ENCODE peak calls at places on chromosomes 4 and X, in eight cellular contexts. C, Q, H, X, V, A, F and I are unnamed samples. For H3K4me1, the result is how much of the 10 kb centered on the place peaks cover.

GRCh38 chrX:27966955-27967354 is 14.3 kb downstream of the DCAF8L1 start:
- DNase-seq in C (no peak), Q (no peak), H (no peak), X (no peak), V (no peak), A (no peak), F (no peak), I (no peak)

GRCh38 chr4:158771776-158772175 is 3.0 kb downstream of the FNIP2 start:
- DNase-seq in C (no peak), Q (no peak), H (no peak), X (no peak), V (no peak), A (no peak), F (no peak), I (no peak)

GRCh38 chr4:39020130-39020529 is 12.1 kb downstream of the TMEM156 start:
- DNase-seq in C (no peak), Q (no peak), H (no peak), X (no peak), V (no peak), A (no peak), F (no peak), I (no peak)

GRCh38 chr4:88599298-88599697 is 7.0 kb downstream of the HERC3 start:
- DNase-seq in C (no peak), Q (no peak), H (peak), X (no peak), V (no peak), A (no peak), F (no peak), I (no peak)

GRCh38 chrX:28586291-28586690 is 955 bp upstream of the IL1RAPL1 start:
- DNase-seq in C (peak), Q (no peak), H (no peak), X (no peak), V (peak), A (no peak), F (peak), I (peak)

GRCh38 chr4:176575141-176575731 is 217.5 kb downstream of the VEGFC start:
- DNase-seq in C (no peak), Q (no peak), H (peak), X (no peak), V (no peak), A (no peak), F (no peak), I (no peak)

GRCh38 chrX:44062842-44063241 is 89.7 kb upstream of the NDP start:
- DNase-seq in C (no peak), Q (no peak), H (peak), X (no peak), V (no peak), A (no peak), F (no peak), I (no peak)

GRCh38 chrX:150848914-150849365 is 49.5 kb downstream of the CD99L2 start:
- DNase-seq in C (no peak), Q (peak), H (no peak), X (no peak), V (no peak), A (no peak), F (no peak), I (no peak)

GRCh38 chrX:110384490-110384889 is 25.8 kb downstream of the RTL9 start:
- DNase-seq in C (no peak), Q (no peak), H (peak), X (no peak), V (no peak), A (peak), F (peak), I (no peak)

GRCh38 chr4:140715121-140715520 is 41.1 kb downstream of the TBC1D9 start:
- DNase-seq in C (no peak), Q (no peak), H (no peak), X (no peak), V (no peak), A (no peak), F (peak), I (no peak)

GRCh38 chr4:39348371-39349265 is 17.5 kb downstream of the RFC1 start:
- DNase-seq in C (no peak), Q (no peak), H (peak), X (no peak), V (no peak), A (no peak), F (no peak), I (no peak)

GRCh38 chrX:120517936-120518335 is 42.8 kb downstream of the CUL4B start:
- DNase-seq in C (no peak), Q (no peak), H (peak), X (no peak), V (no peak), A (no peak), F (no peak), I (no peak)

GRCh38 chr4:88138561-88138960 is 19.9 kb downstream of the ABCG2 start:
- DNase-seq in C (no peak), Q (no peak), H (peak), X (no peak), V (no peak), A (no peak), F (no peak), I (no peak)

GRCh38 chr4:5710065-5710961 is 688 bp upstream of the EVC start:
- DNase-seq in C (no peak), Q (no peak), H (peak), X (no peak), V (no peak), A (no peak), F (peak), I (no peak)

GRCh38 chr4:105631818-105632400 is 76.6 kb downstream of the INTS12 start:
- DNase-seq in C (no peak), Q (no peak), H (peak), X (no peak), V (no peak), A (no peak), F (no peak), I (no peak)

GRCh38 chrX:120536056-120536455 is 24.7 kb downstream of the CUL4B start:
- DNase-seq in C (no peak), Q (no peak), H (no peak), X (no peak), V (no peak), A (no peak), F (no peak), I (no peak)

GRCh38 chrX:7264399-7264798 is 116.4 kb upstream of the PUDP start:
- DNase-seq in C (no peak), Q (no peak), H (no peak), X (no peak), V (no peak), A (no peak), F (no peak), I (no peak)

GRCh38 chr4:6716958-6717655 is 1.1 kb downstream of the BLOC1S4 start:
- DNase-seq in C (no peak), Q (no peak), H (peak), X (no peak), V (no peak), A (no peak), F (no peak), I (no peak)

GRCh38 chr4:164700471-164700870 is 53.5 kb upstream of the SMIM31 start:
- DNase-seq in C (peak), Q (peak), H (no peak), X (no peak), V (no peak), A (no peak), F (peak), I (no peak)

GRCh38 chrX:127908369-127908768 is 143.8 kb downstream of the ACTRT1 start:
- DNase-seq in C (no peak), Q (no peak), H (no peak), X (no peak), V (no peak), A (no peak), F (no peak), I (no peak)

GRCh38 chrX:7972586-7972985 is 45.4 kb upstream of the PNPLA4 start:
- DNase-seq in C (no peak), Q (no peak), H (no peak), X (no peak), V (no peak), A (peak), F (no peak), I (no peak)

GRCh38 chrX:69109706-69110635 is 55.3 kb downstream of the PJA1 start:
- DNase-seq in C (peak), Q (no peak), H (peak), X (peak), V (no peak), A (no peak), F (peak), I (no peak)

GRCh38 chr4:74536557-74536956 is 91.6 kb downstream of the AREG start:
- DNase-seq in C (no peak), Q (no peak), H (peak), X (no peak), V (no peak), A (no peak), F (no peak), I (no peak)

GRCh38 chr4:133372699-133373098 is 223.6 kb downstream of the PCDH10 start:
- DNase-seq in C (no peak), Q (no peak), H (no peak), X (no peak), V (no peak), A (no peak), F (no peak), I (no peak)

GRCh38 chr4:74055498-74055897 is 17.0 kb upstream of the CXCL3 start:
- DNase-seq in C (no peak), Q (no peak), H (no peak), X (no peak), V (no peak), A (no peak), F (no peak), I (no peak)

GRCh38 chrX:22171287-22172060 is 101.2 kb upstream of the CBLL2 start:
- DNase-seq in C (peak), Q (no peak), H (no peak), X (no peak), V (no peak), A (no peak), F (peak), I (no peak)

GRCh38 chr4:155742310-155743015 is 16.4 kb upstream of the GUCY1B1 start:
- DNase-seq in C (no peak), Q (no peak), H (no peak), X (no peak), V (no peak), A (no peak), F (peak), I (no peak)

GRCh38 chr4:21882050-21882839 is 66.3 kb downstream of the KCNIP4 start:
- DNase-seq in C (no peak), Q (no peak), H (peak), X (no peak), V (no peak), A (no peak), F (no peak), I (no peak)

GRCh38 chr4:25965629-25966028 is 51.6 kb downstream of the SMIM20 start:
- DNase-seq in C (peak), Q (no peak), H (no peak), X (no peak), V (no peak), A (no peak), F (no peak), I (no peak)

GRCh38 chr4:142130636-142131035 is 494.3 kb downstream of the IL15 start:
- DNase-seq in C (no peak), Q (no peak), H (no peak), X (no peak), V (no peak), A (no peak), F (no peak), I (no peak)

GRCh38 chr4:41465135-41465761 is 72.7 kb upstream of the LIMCH1 start:
- DNase-seq in C (no peak), Q (no peak), H (peak), X (no peak), V (no peak), A (no peak), F (no peak), I (no peak)

GRCh38 chrX:134484039-134484438 is 24.1 kb downstream of the HPRT1 start:
- DNase-seq in C (no peak), Q (no peak), H (peak), X (no peak), V (no peak), A (no peak), F (peak), I (no peak)

GRCh38 chrX:109684136-109684535 is 48.9 kb downstream of the ACSL4 start:
- DNase-seq in C (no peak), Q (no peak), H (peak), X (no peak), V (no peak), A (no peak), F (no peak), I (no peak)

GRCh38 chrX:45070116-45071007 is 130.3 kb downstream of the DIPK2B start:
- DNase-seq in C (no peak), Q (no peak), H (peak), X (no peak), V (no peak), A (no peak), F (peak), I (no peak)

GRCh38 chr4:36316544-36317082 is 35.2 kb downstream of the DTHD1 start:
- DNase-seq in C (no peak), Q (no peak), H (no peak), X (no peak), V (no peak), A (no peak), F (no peak), I (no peak)

GRCh38 chrX:65644621-65645287 is 22.7 kb upstream of the MSN start:
- DNase-seq in C (no peak), Q (peak), H (peak), X (peak), V (peak), A (peak), F (peak), I (peak)

GRCh38 chrX:112654871-112655270 is 24.9 kb downstream of the LHFPL1 start:
- DNase-seq in C (no peak), Q (no peak), H (peak), X (no peak), V (no peak), A (no peak), F (no peak), I (no peak)

GRCh38 chr4:121599049-121599448 is 97.7 kb downstream of the ANXA5 start:
- DNase-seq in C (no peak), Q (no peak), H (no peak), X (no peak), V (no peak), A (no peak), F (no peak), I (no peak)

GRCh38 chrX:42384956-42385355 is 393.0 kb downstream of the PPP1R2C start:
- DNase-seq in C (no peak), Q (no peak), H (no peak), X (no peak), V (no peak), A (no peak), F (no peak), I (no peak)

GRCh38 chr4:185479507-185479971 is 8.0 kb upstream of the CCDC110 start:
- DNase-seq in C (no peak), Q (no peak), H (no peak), X (no peak), V (no peak), A (no peak), F (no peak), I (no peak)

DNA sequence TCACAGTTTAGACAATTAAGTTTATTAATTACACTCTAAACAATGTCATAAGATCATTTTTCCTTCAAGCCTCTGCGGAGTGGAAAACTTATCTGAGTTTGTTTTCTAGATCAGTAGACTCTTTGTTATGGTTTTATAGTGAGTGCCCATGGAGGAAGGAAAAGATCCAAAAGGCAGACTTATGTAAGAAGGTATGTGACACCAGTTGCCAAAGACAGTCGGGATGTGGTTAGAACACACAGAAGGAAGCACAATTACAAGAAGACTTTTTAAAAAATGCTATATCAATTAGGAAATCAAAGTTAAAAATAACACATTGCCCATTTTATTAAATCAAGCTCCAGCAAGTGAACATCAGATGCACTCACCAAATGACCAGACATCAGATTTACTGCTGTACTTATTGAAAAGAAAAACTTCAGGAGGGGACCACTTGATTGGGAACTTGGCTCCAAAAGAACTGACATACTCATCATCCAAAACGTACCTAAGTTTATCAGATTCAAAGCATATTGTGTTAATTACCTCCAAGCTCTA is 57.1 kb downstream of the NIPAL1 start:
- DNase-seq in C (no peak), Q (no peak), H (no peak), X (no peak), V (no peak), A (no peak), F (no peak), I (no peak)
- H3K4me1 ChIP-seq in C (under half), Q (under half), H (under half), X (under half), V (under half), A (under half), F (under half), I (under half)

GRCh38 chr4:139175647-139176298 is 1.2 kb downstream of the ELF2 start:
- DNase-seq in C (no peak), Q (no peak), H (peak), X (no peak), V (no peak), A (no peak), F (no peak), I (no peak)

GRCh38 chr4:139176299-139177048 is 544 bp downstream of the ELF2 start:
- DNase-seq in C (peak), Q (peak), H (peak), X (peak), V (peak), A (peak), F (peak), I (peak)

GRCh38 chr4:139170932-139171331 is 6.1 kb downstream of the ELF2 start:
- DNase-seq in C (no peak), Q (no peak), H (no peak), X (no peak), V (no peak), A (no peak), F (no peak), I (no peak)

GRCh38 chr4:139167774-139168444 is 9.1 kb downstream of the ELF2 start:
- DNase-seq in C (no peak), Q (no peak), H (peak), X (no peak), V (no peak), A (no peak), F (peak), I (no peak)

DNA sequence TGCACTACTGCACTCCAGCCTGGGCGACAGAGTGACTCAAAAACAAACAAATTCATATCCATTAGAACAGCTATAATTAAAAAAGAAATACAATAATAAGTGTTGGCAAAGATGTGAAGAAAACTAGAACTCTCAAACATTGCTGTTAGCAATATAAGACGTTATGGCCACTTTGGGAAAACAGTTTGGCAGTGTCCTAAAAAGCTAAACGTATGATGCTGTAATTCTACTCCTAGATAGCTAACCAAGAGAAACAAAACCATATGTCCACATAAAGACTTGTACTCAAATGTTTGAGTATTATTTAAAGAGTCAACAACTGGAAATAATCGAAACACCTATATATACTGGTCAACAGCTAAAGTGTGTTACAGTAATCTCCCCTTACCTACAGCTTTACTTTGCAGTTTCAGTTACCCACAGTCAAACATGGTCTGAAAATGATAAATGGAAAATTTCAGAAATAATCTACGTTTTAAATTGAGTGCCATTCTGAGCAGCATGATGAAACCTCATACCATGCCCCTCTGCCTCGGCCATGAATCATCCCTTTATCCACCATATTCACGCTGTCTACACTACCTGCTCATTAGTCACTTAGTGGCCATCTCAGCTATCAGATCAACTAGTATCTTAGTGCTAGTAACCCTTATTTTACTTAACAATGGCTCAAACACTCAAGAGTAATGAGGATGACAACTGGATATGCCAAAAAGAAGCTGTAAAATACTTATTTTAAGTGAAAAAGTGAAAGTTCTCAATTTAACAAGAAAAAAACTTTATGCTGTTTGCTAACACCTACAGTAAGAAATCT is 4.9 kb downstream of the ELF2 start:
- DNase-seq in C (no peak), Q (no peak), H (peak), X (no peak), V (no peak), A (no peak), F (peak), I (no peak)
- H3K27ac ChIP-seq in C (no peak), Q (no peak), H (peak), X (no peak), V (no peak), A (no peak), F (no peak), I (no peak)

GRCh38 chrX:40152706-40153334 is 55.1 kb upstream of the BCOR start:
- DNase-seq in C (peak), Q (peak), H (peak), X (no peak), V (peak), A (no peak), F (peak), I (peak)

GRCh38 chrX:40150503-40150902 is 52.7 kb upstream of the BCOR start:
- DNase-seq in C (peak), Q (no peak), H (no peak), X (no peak), V (no peak), A (no peak), F (no peak), I (no peak)

GRCh38 chrX:40152173-40152705 is 54.5 kb upstream of the BCOR start:
- DNase-seq in C (peak), Q (peak), H (peak), X (no peak), V (peak), A (no peak), F (peak), I (no peak)

GRCh38 chrX:40149286-40150175 is 51.8 kb upstream of the BCOR start:
- DNase-seq in C (peak), Q (no peak), H (no peak), X (no peak), V (no peak), A (no peak), F (no peak), I (no peak)

DNA sequence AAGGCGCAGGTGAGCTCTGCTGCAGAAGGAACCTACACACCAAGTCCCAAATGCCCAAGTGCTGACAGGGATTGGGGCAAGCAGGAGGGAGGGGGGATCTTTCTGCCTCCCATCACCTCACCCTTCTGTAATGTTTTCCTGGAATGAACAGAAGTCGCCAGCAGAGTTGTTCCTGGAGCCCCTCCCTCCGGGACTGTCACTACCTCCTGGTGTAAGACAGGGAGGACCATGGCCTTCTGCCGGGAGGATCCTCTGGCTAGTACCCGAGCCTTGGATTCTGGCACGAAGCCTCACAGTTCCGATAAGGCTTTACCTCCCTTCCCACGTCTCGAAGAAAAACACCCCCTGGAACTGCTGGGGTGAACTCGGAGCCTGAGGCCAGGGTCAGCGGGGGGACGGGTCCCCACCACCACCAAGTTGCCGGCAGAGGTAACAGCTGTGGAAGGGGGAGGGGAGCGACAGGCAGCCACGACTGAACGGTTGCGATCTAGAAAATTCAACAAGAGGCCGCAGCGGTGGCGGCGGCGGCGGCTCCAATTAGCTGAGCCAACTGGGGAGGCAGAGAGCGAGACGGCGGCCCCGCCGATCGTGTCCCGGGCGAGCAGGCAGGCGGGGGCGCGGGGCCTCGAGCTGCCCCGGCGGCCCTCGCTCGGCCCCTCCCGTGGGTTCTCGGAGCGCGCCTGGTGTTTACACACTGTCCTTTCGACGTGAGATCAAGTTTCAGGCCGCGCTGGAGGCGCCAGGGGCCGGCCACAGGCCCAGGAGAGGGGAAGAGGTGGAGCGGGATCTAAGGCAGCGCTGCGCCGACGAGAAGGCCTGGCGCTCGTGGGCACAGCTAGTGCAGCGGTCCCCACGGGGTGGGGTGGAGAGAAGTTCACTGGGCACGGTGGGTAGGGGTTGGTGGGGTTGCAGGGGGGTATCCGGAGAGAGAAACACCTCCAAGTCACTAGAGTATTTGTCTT is 53.7 kb upstream of the BCOR start:
- DNase-seq in C (peak), Q (no peak), H (no peak), X (no peak), V (peak), A (no peak), F (peak), I (no peak)
- H3K4me1 ChIP-seq in C (under half), Q (under half), H (under half), X (under half), V (under half), A (under half), F (under half), I (half or more)

GRCh38 chr4:86948276-86948675 is 13.5 kb downstream of the AFF1 start:
- DNase-seq in C (no peak), Q (no peak), H (no peak), X (no peak), V (no peak), A (no peak), F (no peak), I (no peak)
- H3K27ac ChIP-seq in C (no peak), Q (no peak), H (no peak), X (no peak), V (no peak), A (no peak), F (no peak), I (peak)